ENCODE peak calls at places on chromosomes 13 and 19, in ten cellular contexts. F, S, X, H, A, G, Y, V, I and Q are unnamed samples.

GRCh38 chr13:77896536-77896935 is 22.1 kb downstream of the EDNRB start:
- DNase-seq in I (no peak), Y (no peak), G (peak; percentile 94), A (no peak), S (no peak), X (no peak), H (no peak), F (no peak), V (no peak), Q (no peak)

GRCh38 chr13:106100261-106100919 is 435.1 kb downstream of the EFNB2 start:
- DNase-seq in A (no peak), X (peak; percentile 33), H (no peak), G (no peak), S (no peak), Y (no peak), I (no peak), V (no peak), F (no peak), Q (no peak)

GRCh38 chr19:10378124-10378523 is 2.2 kb downstream of the TYK2 start:
- DNase-seq in A (no peak), H (no peak), G (no peak), I (no peak), X (no peak), F (no peak), S (no peak), Y (no peak), V (no peak), Q (no peak)

GRCh38 chr19:38877781-38878574 is at the start of gene RINL:
- DNase-seq in V (no peak), X (peak; percentile 91), Y (no peak), F (peak; percentile 73), I (peak; percentile 65), S (peak; percentile 46), G (no peak), A (no peak), H (no peak), Q (no peak)

GRCh38 chr13:79995334-79995733 is 345.6 kb downstream of the SPRY2 start:
- DNase-seq in A (no peak), S (no peak), I (no peak), V (no peak), G (no peak), Y (no peak), F (no peak), X (no peak), H (peak; percentile 95), Q (peak; percentile 93)

GRCh38 chr19:49114630-49115363 is 627 bp downstream of the LIN7B start:
- DNase-seq in G (no peak), I (no peak), Y (no peak), H (no peak), F (peak; percentile 42), X (no peak), S (no peak), V (peak; percentile 76), A (no peak), Q (peak; percentile 20)

GRCh38 chr13:114268344-114269280 is 12.8 kb upstream of the UPF3A start:
- DNase-seq in G (no peak), F (no peak), A (no peak), X (no peak), S (no peak), V (no peak), H (no peak), I (no peak), Y (no peak), Q (no peak)

GRCh38 chr19:16559896-16560295 is 12.3 kb downstream of the SLC35E1 start:
- DNase-seq in G (no peak), I (no peak), V (no peak), A (no peak), H (no peak), S (no peak), X (no peak), Y (no peak), F (no peak), Q (no peak)

GRCh38 chr13:67175836-67176235 is 54.3 kb downstream of the PCDH9 start:
- DNase-seq in Y (no peak), G (no peak), X (no peak), H (no peak), S (no peak), I (no peak), F (no peak), V (no peak), A (no peak), Q (no peak)

GRCh38 chr19:11639602-11640471 is 42.6 kb downstream of the ZNF627 start:
- DNase-seq in G (peak; percentile 92), X (peak; percentile 97), Y (peak; percentile 88), A (peak; percentile 96), I (peak; percentile 97), V (peak; percentile 83), F (peak; percentile 77), H (peak; percentile 90), S (peak; percentile 67), Q (peak; percentile 94)

GRCh38 chr13:80235559-80236296 is 105.2 kb downstream of the SPRY2 start:
- DNase-seq in S (no peak), A (no peak), H (peak; percentile 40), V (peak; percentile 2), F (no peak), Y (no peak), I (no peak), X (peak; percentile 20), G (peak; percentile 10), Q (peak; percentile 20)

GRCh38 chr19:35351441-35352176 is 3.9 kb downstream of the FFAR1 start:
- DNase-seq in S (no peak), V (no peak), X (no peak), I (no peak), Y (no peak), A (no peak), G (no peak), F (no peak), H (no peak), Q (no peak)

GRCh38 chr13:19382111-19382510 is 179.2 kb downstream of the TPTE2 start:
- DNase-seq in Y (no peak), H (no peak), F (no peak), I (no peak), X (no peak), S (no peak), G (no peak), A (no peak), V (no peak), Q (no peak)